ENCODE peak calls at places on chromosomes 5 and 9, in seven cellular contexts. U is cardiac fibroblast, T is right lobe of liver, A is astrocyte of the spinal cord, E is Peyer's patch, D is HepG2, R is transverse colon. H is an unnamed sample.

GRCh38 chr5:175750476-175751080 is 92.7 kb downstream of the HRH2 start:
- DNase-seq in U (no peak), R (no peak), D (no peak), E (no peak), T (no peak), A (no peak), H (no peak)

GRCh38 chr5:27702339-27702820 is 664.0 kb upstream of the CDH9 start:
- DNase-seq in D (no peak), T (no peak), R (no peak), A (peak), U (peak), E (no peak), H (no peak)

GRCh38 chr5:120882042-120882775 is 418.1 kb downstream of the PRR16 start:
- DNase-seq in A (no peak), E (no peak), D (no peak), T (no peak), U (no peak), R (no peak), H (no peak)

GRCh38 chr9:91282292-91282691 is 79.4 kb downstream of the AUH start:
- DNase-seq in U (peak), D (peak), E (no peak), T (no peak), R (no peak), A (no peak), H (no peak)

GRCh38 chr5:147925020-147925419 is 18.7 kb upstream of the C5orf46 start:
- DNase-seq in E (no peak), A (no peak), U (no peak), D (no peak), T (no peak), R (no peak), H (no peak)

GRCh38 chr5:102114525-102115069 is 181.5 kb downstream of the SLCO4C1 start:
- DNase-seq in R (no peak), E (no peak), T (no peak), U (no peak), A (no peak), D (no peak), H (no peak)

GRCh38 chr9:115498338-115498737 is 380.4 kb upstream of the TNC start:
- DNase-seq in E (no peak), U (no peak), A (no peak), D (no peak), R (no peak), T (no peak), H (no peak)

GRCh38 chr9:105290401-105290800 is 46.0 kb downstream of the SLC44A1 start:
- DNase-seq in E (no peak), T (no peak), A (no peak), R (no peak), D (no peak), U (peak), H (no peak)

GRCh38 chr9:96025995-96026572 is 150.6 kb downstream of the ERCC6L2 start:
- DNase-seq in U (no peak), T (no peak), R (no peak), D (no peak), E (no peak), A (no peak), H (no peak)

GRCh38 chr5:54757541-54757940 is 227.9 kb downstream of the ESM1 start:
- DNase-seq in U (no peak), T (no peak), R (no peak), D (no peak), A (no peak), E (no peak), H (no peak)

GRCh38 chr9:88696501-88696900 is 161.5 kb downstream of the NXNL2 start:
- DNase-seq in A (no peak), T (no peak), D (no peak), R (no peak), E (no peak), U (no peak), H (no peak)

GRCh38 chr9:96218821-96219614 is 83.0 kb downstream of the HSD17B3 start:
- DNase-seq in R (no peak), A (no peak), D (no peak), E (no peak), T (peak), U (no peak), H (no peak)

GRCh38 chr5:72288923-72289322 is 31.1 kb downstream of the MRPS27 start:
- DNase-seq in U (no peak), R (no peak), T (no peak), A (no peak), E (no peak), D (no peak), H (no peak)

GRCh38 chr5:142769251-142769792 is 855 bp upstream of the ARHGAP26 start:
- DNase-seq in A (no peak), D (no peak), R (peak), U (no peak), T (no peak), E (no peak), H (no peak)

GRCh38 chr9:72928042-72928507 is 24.8 kb downstream of the ALDH1A1 start:
- DNase-seq in T (no peak), R (no peak), U (no peak), E (no peak), D (no peak), A (no peak), H (no peak)

GRCh38 chr9:121670447-121670846 is 19.0 kb downstream of the DAB2IP start:
- DNase-seq in R (no peak), T (peak), D (no peak), U (peak), E (no peak), A (no peak), H (no peak)

GRCh38 chr9:3777137-3777536 is 251.3 kb upstream of the RFX3 start:
- DNase-seq in D (peak), U (no peak), A (no peak), T (no peak), E (no peak), R (no peak), H (no peak)

GRCh38 chr5:34659168-34659567 is 3.0 kb downstream of the RAI14 start:
- DNase-seq in U (no peak), D (no peak), R (no peak), E (no peak), A (no peak), T (no peak), H (no peak)

GRCh38 chr9:32811251-32811650 is 27.9 kb downstream of the TMEM215 start:
- DNase-seq in U (no peak), T (no peak), R (no peak), E (no peak), A (no peak), D (no peak), H (no peak)

GRCh38 chr5:6291961-6292360 is 86.4 kb downstream of the MED10 start:
- DNase-seq in T (no peak), D (peak), U (peak), R (no peak), E (no peak), A (no peak), H (peak)

GRCh38 chr5:39570418-39571027 is 145.7 kb upstream of the DAB2 start:
- DNase-seq in U (peak), T (no peak), R (no peak), D (peak), E (no peak), A (peak), H (peak)
- TF ChIP-seq CTCF in U (peak), T (peak), R (peak), D (peak), E (peak), A (peak), H (peak)

GRCh38 chr5:119327018-119327417 is 28.8 kb upstream of the TNFAIP8 start:
- DNase-seq in E (peak), D (no peak), R (peak), A (no peak), U (peak), T (no peak), H (no peak)
- TF ChIP-seq CTCF in E (no peak), D (no peak), R (no peak), A (no peak), U (no peak), T (no peak), H (no peak)

GRCh38 chr5:17180957-17181723 is 36.3 kb upstream of the BASP1 start:
- DNase-seq in A (peak), U (peak), D (peak), R (no peak), E (no peak), T (no peak), H (no peak)
- TF ChIP-seq CTCF in A (no peak), U (no peak), D (no peak), R (no peak), E (no peak), T (no peak), H (no peak)

DNA sequence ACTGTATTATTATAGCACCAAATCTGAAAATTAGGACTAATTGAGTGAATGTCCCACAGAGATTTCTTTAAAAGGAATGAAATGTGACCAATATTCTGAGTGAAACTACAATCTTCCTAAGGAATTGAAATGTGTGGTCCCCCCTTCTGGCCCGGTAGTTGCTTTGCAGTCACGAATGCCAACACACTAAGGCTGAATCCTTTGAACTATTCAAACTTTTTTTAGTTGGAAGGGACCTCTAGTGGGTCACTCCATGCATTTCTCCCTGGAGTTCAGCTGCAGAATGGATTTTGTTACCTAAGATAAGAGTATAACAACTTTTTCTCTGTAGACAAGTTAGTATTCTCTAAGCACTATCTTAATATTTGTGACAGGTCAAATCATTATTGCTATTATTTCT is 2.8 kb downstream of the CDH6 start:
- DNase-seq in D (peak), A (peak), R (no peak), T (no peak), U (peak), E (no peak), H (no peak)
- TF ChIP-seq CTCF in D (no peak), A (peak), R (no peak), T (no peak), U (no peak), E (no peak), H (no peak)